ENCODE peak calls at places on chromosomes 7 and 10, in eight cellular contexts. T is activated CD8-positive, alpha-beta T cell treated with anti-CD3 and anti-CD28 coated beads for 36 hours; Z is sigmoid colon; G is neural crest cell; Y is adrenal gland; U is naive B cell; W is hypothalamus; Q is SHP77. R is an unnamed sample.

GRCh38 chr7:47284691-47285246 is 297.1 kb downstream of the TNS3 start:
- DNase-seq in Y (no peak), U (no peak), W (no peak), T (no peak), G (no peak), Q (no peak), Z (peak; percentile 52), R (no peak)

GRCh38 chr7:11328309-11328708 is 354.6 kb downstream of the PHF14 start:
- DNase-seq in W (no peak), G (no peak), Z (no peak), Y (no peak), U (no peak), T (no peak), Q (no peak), R (peak; percentile 14)

GRCh38 chr7:88566174-88566729 is 193.2 kb upstream of the ZNF804B start:
- DNase-seq in Q (no peak), T (no peak), W (no peak), G (no peak), Z (no peak), Y (no peak), U (no peak), R (no peak)

GRCh38 chr7:45638916-45639315 is 64.7 kb downstream of the ADCY1 start:
- DNase-seq in Z (no peak), Q (peak; percentile 45), W (no peak), U (no peak), T (no peak), G (no peak), Y (no peak), R (no peak)

GRCh38 chr7:113945018-113945938 is 26.5 kb upstream of the PPP1R3A start:
- DNase-seq in Y (no peak), Z (no peak), T (no peak), Q (no peak), G (no peak), W (no peak), U (no peak), R (no peak)

GRCh38 chr10:23927926-23928325 is 281.0 kb upstream of the KIAA1217 start:
- DNase-seq in Z (no peak), Y (no peak), G (no peak), W (no peak), Q (no peak), U (no peak), T (no peak), R (no peak)

GRCh38 chr7:73941836-73942551 is 81.0 kb downstream of the TMEM270 start:
- DNase-seq in U (no peak), Y (no peak), T (no peak), Q (no peak), W (no peak), G (no peak), Z (no peak), R (no peak)

GRCh38 chr7:71976670-71977069 is 435.5 kb downstream of the CALN1 start:
- DNase-seq in G (no peak), W (no peak), T (peak; percentile 3), Y (no peak), U (no peak), Q (no peak), Z (no peak), R (no peak)

GRCh38 chr10:94279835-94280709 is 82.7 kb downstream of the NOC3L start:
- DNase-seq in Q (peak; percentile 45), G (peak; percentile 70), U (peak; percentile 41), W (no peak), T (peak; percentile 57), Z (no peak), Y (peak; percentile 45), R (peak; percentile 82)

GRCh38 chr7:15967121-15967520 is 280.6 kb upstream of the MEOX2 start:
- DNase-seq in Y (no peak), Q (no peak), W (no peak), U (no peak), T (no peak), Z (no peak), G (no peak), R (no peak)

GRCh38 chr10:29304259-29305030 is 15.6 kb downstream of the LYZL1 start:
- DNase-seq in Q (peak; percentile 62), U (peak; percentile 8), G (peak; percentile 60), Y (peak; percentile 56), W (peak; percentile 10), T (peak; percentile 53), Z (peak; percentile 77), R (peak; percentile 42)

GRCh38 chr10:103445767-103446567 is 6.2 kb downstream of the CALHM2 start:
- DNase-seq in G (no peak), W (no peak), Q (no peak), Y (peak; percentile 66), Z (peak; percentile 92), U (no peak), T (no peak), R (no peak)

GRCh38 chr7:159031135-159031701 is 113.4 kb downstream of the VIPR2 start:
- DNase-seq in T (no peak), W (no peak), Z (peak; percentile 77), U (no peak), Y (peak; percentile 24), G (peak; percentile 31), Q (no peak), R (no peak)

GRCh38 chr7:2566348-2566889 is 7.6 kb downstream of the IQCE start:
- DNase-seq in Y (no peak), U (no peak), T (no peak), G (no peak), Q (no peak), W (no peak), Z (no peak), R (no peak)

GRCh38 chr7:5824297-5824610 is 42.8 kb upstream of the RNF216 start:
- DNase-seq in Y (no peak), W (no peak), T (peak; percentile 75), Q (no peak), Z (no peak), G (no peak), U (no peak), R (no peak)

GRCh38 chr10:127736915-127737562 is at the start of gene FOXI2:
- DNase-seq in G (no peak), Y (no peak), W (no peak), Q (no peak), U (no peak), Z (no peak), T (no peak), R (no peak)

GRCh38 chr7:83414947-83415346 is 234.0 kb downstream of the SEMA3E start:
- DNase-seq in G (no peak), Y (no peak), T (no peak), W (no peak), Q (no peak), Z (no peak), U (no peak), R (no peak)